ENCODE peak calls at places on chromosome 9, in nine cellular contexts. One of them, this sample, is unnamed.

GRCh38 chr9:19551124-19551929 is 142.5 kb downstream of the ACER2 start:
- DNase-seq in PC-9: no peak
- DNase-seq in MM.1S: peak
- DNase-seq in transverse colon: no peak
- DNase-seq in fibroblast of pulmonary artery: no peak
- DNase-seq in tibial nerve: no peak
- DNase-seq in breast epithelium: no peak
- DNase-seq in upper lobe of right lung: no peak
- DNase-seq in kidney: no peak
- DNase-seq in this sample: no peak

GRCh38 chr9:124398191-124398590 is 17.1 kb downstream of the PSMB7 start:
- DNase-seq in PC-9: no peak
- DNase-seq in MM.1S: no peak
- DNase-seq in transverse colon: no peak
- DNase-seq in fibroblast of pulmonary artery: no peak
- DNase-seq in tibial nerve: no peak
- DNase-seq in breast epithelium: no peak
- DNase-seq in upper lobe of right lung: no peak
- DNase-seq in kidney: no peak
- DNase-seq in this sample: no peak

GRCh38 chr9:126384926-126385325 is 58.3 kb downstream of the MVB12B start:
- DNase-seq in PC-9: no peak
- DNase-seq in MM.1S: no peak
- DNase-seq in transverse colon: no peak
- DNase-seq in fibroblast of pulmonary artery: no peak
- DNase-seq in tibial nerve: no peak
- DNase-seq in breast epithelium: no peak
- DNase-seq in upper lobe of right lung: no peak
- DNase-seq in kidney: no peak
- DNase-seq in this sample: no peak

GRCh38 chr9:137988701-137989100 is 111.1 kb downstream of the CACNA1B start:
- DNase-seq in PC-9: no peak
- DNase-seq in MM.1S: no peak
- DNase-seq in transverse colon: no peak
- DNase-seq in fibroblast of pulmonary artery: no peak
- DNase-seq in tibial nerve: no peak
- DNase-seq in breast epithelium: no peak
- DNase-seq in upper lobe of right lung: no peak
- DNase-seq in kidney: peak
- DNase-seq in this sample: peak

GRCh38 chr9:83034587-83034986 is 28.4 kb downstream of the RASEF start:
- DNase-seq in PC-9: no peak
- DNase-seq in MM.1S: no peak
- DNase-seq in transverse colon: no peak
- DNase-seq in fibroblast of pulmonary artery: no peak
- DNase-seq in tibial nerve: no peak
- DNase-seq in breast epithelium: no peak
- DNase-seq in upper lobe of right lung: no peak
- DNase-seq in kidney: no peak
- DNase-seq in this sample: no peak

GRCh38 chr9:17682684-17683083 is 103.8 kb downstream of the SH3GL2 start:
- DNase-seq in PC-9: no peak
- DNase-seq in MM.1S: peak
- DNase-seq in transverse colon: no peak
- DNase-seq in fibroblast of pulmonary artery: no peak
- DNase-seq in tibial nerve: no peak
- DNase-seq in breast epithelium: no peak
- DNase-seq in upper lobe of right lung: no peak
- DNase-seq in kidney: no peak
- DNase-seq in this sample: no peak

GRCh38 chr9:89274838-89275237 is 36.2 kb upstream of the CKS2 start:
- DNase-seq in PC-9: no peak
- DNase-seq in MM.1S: no peak
- DNase-seq in transverse colon: no peak
- DNase-seq in fibroblast of pulmonary artery: peak
- DNase-seq in tibial nerve: no peak
- DNase-seq in breast epithelium: no peak
- DNase-seq in upper lobe of right lung: no peak
- DNase-seq in kidney: no peak
- DNase-seq in this sample: no peak

GRCh38 chr9:138008081-138008841 is 130.7 kb downstream of the CACNA1B start:
- DNase-seq in PC-9: no peak
- DNase-seq in MM.1S: no peak
- DNase-seq in transverse colon: no peak
- DNase-seq in fibroblast of pulmonary artery: no peak
- DNase-seq in tibial nerve: no peak
- DNase-seq in breast epithelium: peak
- DNase-seq in upper lobe of right lung: peak
- DNase-seq in kidney: peak
- DNase-seq in this sample: peak

GRCh38 chr9:77011973-77012817 is 7.3 kb upstream of the FOXB2 start:
- DNase-seq in PC-9: no peak
- DNase-seq in MM.1S: peak
- DNase-seq in transverse colon: peak
- DNase-seq in fibroblast of pulmonary artery: peak
- DNase-seq in tibial nerve: peak
- DNase-seq in breast epithelium: peak
- DNase-seq in upper lobe of right lung: peak
- DNase-seq in kidney: no peak
- DNase-seq in this sample: no peak

GRCh38 chr9:119763260-119763659 is 394.0 kb upstream of the BRINP1 start:
- DNase-seq in PC-9: no peak
- DNase-seq in MM.1S: no peak
- DNase-seq in transverse colon: no peak
- DNase-seq in fibroblast of pulmonary artery: no peak
- DNase-seq in tibial nerve: no peak
- DNase-seq in breast epithelium: no peak
- DNase-seq in upper lobe of right lung: no peak
- DNase-seq in kidney: no peak
- DNase-seq in this sample: no peak

GRCh38 chr9:136160321-136160938 is 41.8 kb upstream of the TMEM250 start:
- DNase-seq in PC-9: no peak
- DNase-seq in MM.1S: no peak
- DNase-seq in transverse colon: no peak
- DNase-seq in fibroblast of pulmonary artery: no peak
- DNase-seq in tibial nerve: no peak
- DNase-seq in breast epithelium: no peak
- DNase-seq in upper lobe of right lung: no peak
- DNase-seq in kidney: peak
- DNase-seq in this sample: no peak

GRCh38 chr9:69122086-69122390 is 52.0 kb upstream of the TJP2 start:
- DNase-seq in PC-9: peak
- DNase-seq in MM.1S: peak
- DNase-seq in transverse colon: peak
- DNase-seq in fibroblast of pulmonary artery: peak
- DNase-seq in tibial nerve: peak
- DNase-seq in breast epithelium: peak
- DNase-seq in upper lobe of right lung: peak
- DNase-seq in kidney: peak
- DNase-seq in this sample: peak

GRCh38 chr9:7097785-7098420 is 340.1 kb downstream of the KDM4C start:
- DNase-seq in PC-9: no peak
- DNase-seq in MM.1S: no peak
- DNase-seq in transverse colon: no peak
- DNase-seq in fibroblast of pulmonary artery: peak
- DNase-seq in tibial nerve: no peak
- DNase-seq in breast epithelium: no peak
- DNase-seq in upper lobe of right lung: no peak
- DNase-seq in kidney: no peak
- DNase-seq in this sample: no peak

GRCh38 chr9:128078504-128079434 is 10.7 kb downstream of the SLC25A25 start:
- DNase-seq in PC-9: peak
- DNase-seq in MM.1S: peak
- DNase-seq in transverse colon: peak
- DNase-seq in fibroblast of pulmonary artery: peak
- DNase-seq in tibial nerve: no peak
- DNase-seq in breast epithelium: no peak
- DNase-seq in upper lobe of right lung: no peak
- DNase-seq in kidney: no peak
- DNase-seq in this sample: no peak

GRCh38 chr9:128082173-128082572 is 14.1 kb downstream of the SLC25A25 start:
- DNase-seq in PC-9: peak
- DNase-seq in MM.1S: peak
- DNase-seq in transverse colon: no peak
- DNase-seq in fibroblast of pulmonary artery: no peak
- DNase-seq in tibial nerve: no peak
- DNase-seq in breast epithelium: no peak
- DNase-seq in upper lobe of right lung: no peak
- DNase-seq in kidney: no peak
- DNase-seq in this sample: no peak

GRCh38 chr9:128081052-128081451 is 13.0 kb downstream of the SLC25A25 start:
- DNase-seq in PC-9: no peak
- DNase-seq in MM.1S: peak
- DNase-seq in transverse colon: no peak
- DNase-seq in fibroblast of pulmonary artery: peak
- DNase-seq in tibial nerve: no peak
- DNase-seq in breast epithelium: no peak
- DNase-seq in upper lobe of right lung: no peak
- DNase-seq in kidney: peak
- DNase-seq in this sample: no peak

GRCh38 chr9:128080218-128080617 is 12.2 kb downstream of the SLC25A25 start:
- DNase-seq in PC-9: no peak
- DNase-seq in MM.1S: no peak
- DNase-seq in transverse colon: no peak
- DNase-seq in fibroblast of pulmonary artery: no peak
- DNase-seq in tibial nerve: no peak
- DNase-seq in breast epithelium: no peak
- DNase-seq in upper lobe of right lung: no peak
- DNase-seq in kidney: no peak
- DNase-seq in this sample: no peak

GRCh38 chr9:128077847-128078503 is 9.9 kb downstream of the SLC25A25 start:
- DNase-seq in PC-9: no peak
- DNase-seq in MM.1S: peak
- DNase-seq in transverse colon: no peak
- DNase-seq in fibroblast of pulmonary artery: no peak
- DNase-seq in tibial nerve: no peak
- DNase-seq in breast epithelium: no peak
- DNase-seq in upper lobe of right lung: no peak
- DNase-seq in kidney: no peak
- DNase-seq in this sample: no peak
- H3K4me3 ChIP-seq in PC-9: no peak
- H3K4me3 ChIP-seq in MM.1S: peak
- H3K4me3 ChIP-seq in transverse colon: no peak
- H3K4me3 ChIP-seq in fibroblast of pulmonary artery: no peak
- H3K4me3 ChIP-seq in tibial nerve: no peak
- H3K4me3 ChIP-seq in breast epithelium: no peak
- H3K4me3 ChIP-seq in upper lobe of right lung: no peak
- H3K4me3 ChIP-seq in kidney: no peak
- H3K4me3 ChIP-seq in this sample: no peak

GRCh38 chr9:2065704-2066103 is 50.6 kb downstream of the SMARCA2 start:
- DNase-seq in PC-9: no peak
- DNase-seq in MM.1S: no peak
- DNase-seq in transverse colon: no peak
- DNase-seq in fibroblast of pulmonary artery: no peak
- DNase-seq in tibial nerve: no peak
- DNase-seq in breast epithelium: no peak
- DNase-seq in upper lobe of right lung: no peak
- DNase-seq in kidney: no peak
- DNase-seq in this sample: no peak

GRCh38 chr9:2066312-2067273 is 51.4 kb downstream of the SMARCA2 start:
- DNase-seq in PC-9: no peak
- DNase-seq in MM.1S: no peak
- DNase-seq in transverse colon: no peak
- DNase-seq in fibroblast of pulmonary artery: peak
- DNase-seq in tibial nerve: no peak
- DNase-seq in breast epithelium: no peak
- DNase-seq in upper lobe of right lung: no peak
- DNase-seq in kidney: no peak
- DNase-seq in this sample: no peak
- TF ChIP-seq CTCF in PC-9: no peak
- TF ChIP-seq CTCF in MM.1S: peak
- TF ChIP-seq CTCF in transverse colon: no peak
- TF ChIP-seq CTCF in fibroblast of pulmonary artery: no peak
- TF ChIP-seq CTCF in tibial nerve: peak
- TF ChIP-seq CTCF in breast epithelium: no peak
- TF ChIP-seq CTCF in upper lobe of right lung: peak
- TF ChIP-seq CTCF in kidney: no peak
- TF ChIP-seq CTCF in this sample: no peak

DNA sequence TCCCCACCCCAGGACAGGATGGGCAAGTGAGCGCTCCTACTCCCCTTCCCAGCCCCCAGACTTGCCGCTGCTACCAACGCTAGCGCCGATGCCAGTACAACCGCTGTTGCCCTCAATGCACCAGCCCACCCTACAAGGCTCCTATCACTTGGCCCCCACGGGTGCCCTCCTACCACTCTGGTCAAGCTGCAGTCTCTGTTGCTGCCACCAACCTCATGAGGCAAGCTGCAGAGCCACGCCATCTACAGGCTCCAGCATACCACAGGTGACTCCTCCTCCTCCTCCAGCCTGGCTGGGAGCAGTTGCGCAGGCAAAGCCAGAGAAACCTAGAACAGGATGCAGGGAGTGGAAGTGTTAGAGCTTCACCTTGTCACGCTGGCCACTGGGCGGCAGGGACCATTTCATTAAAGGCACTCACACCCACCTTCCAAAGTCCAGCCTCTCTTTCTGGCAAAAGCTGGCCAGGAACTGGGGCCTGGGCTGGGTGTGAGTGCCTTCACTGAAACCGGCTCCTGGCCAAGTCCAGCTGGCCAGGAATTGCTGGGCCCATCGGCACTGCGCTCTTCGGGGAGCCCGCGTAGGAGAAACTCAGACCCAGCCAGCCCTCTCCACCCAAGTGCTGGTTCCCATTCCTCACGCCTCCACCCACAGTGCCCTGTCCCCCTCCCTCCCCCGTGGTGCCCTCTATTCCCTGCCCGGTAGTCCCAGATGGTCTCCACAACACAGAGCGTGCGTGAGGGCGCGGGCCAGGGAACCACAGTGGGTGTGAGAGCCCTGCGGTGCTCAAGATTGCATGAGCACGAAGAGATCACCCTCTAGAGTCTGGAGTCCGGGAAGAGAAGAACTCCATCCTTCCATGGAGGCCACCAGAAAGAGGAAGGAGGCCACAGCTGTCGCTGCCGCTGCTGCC is 1.6 kb upstream of the PCAT7 start:
- DNase-seq in PC-9: peak
- DNase-seq in MM.1S: no peak
- DNase-seq in transverse colon: peak
- DNase-seq in fibroblast of pulmonary artery: no peak
- DNase-seq in tibial nerve: no peak
- DNase-seq in breast epithelium: no peak
- DNase-seq in upper lobe of right lung: no peak
- DNase-seq in kidney: no peak
- DNase-seq in this sample: no peak
- H3K4me3 ChIP-seq in PC-9: peak
- H3K4me3 ChIP-seq in MM.1S: no peak
- H3K4me3 ChIP-seq in transverse colon: peak
- H3K4me3 ChIP-seq in fibroblast of pulmonary artery: no peak
- H3K4me3 ChIP-seq in tibial nerve: no peak
- H3K4me3 ChIP-seq in breast epithelium: no peak
- H3K4me3 ChIP-seq in upper lobe of right lung: no peak
- H3K4me3 ChIP-seq in kidney: no peak
- H3K4me3 ChIP-seq in this sample: no peak

DNA sequence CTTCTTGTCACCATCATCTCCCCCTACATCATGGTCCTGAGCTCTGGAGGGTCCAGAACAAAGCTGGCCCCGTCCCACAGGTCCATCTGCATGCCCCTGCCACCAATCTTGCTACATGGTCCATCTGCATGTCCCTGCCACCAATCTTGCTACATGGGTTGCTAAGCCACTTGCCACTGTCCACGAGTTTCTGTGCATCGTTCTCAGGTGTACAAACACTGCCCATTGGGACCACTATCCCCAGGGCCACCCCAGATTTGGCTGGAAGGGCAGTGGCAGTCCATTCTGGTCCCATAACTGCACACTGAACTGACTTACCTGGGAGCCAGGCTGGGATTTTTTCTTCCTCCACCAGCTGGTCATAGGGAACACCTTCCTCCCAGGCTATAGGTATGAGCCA is 8.0 kb upstream of the LAMC3 start:
- DNase-seq in PC-9: no peak
- DNase-seq in MM.1S: no peak
- DNase-seq in transverse colon: no peak
- DNase-seq in fibroblast of pulmonary artery: no peak
- DNase-seq in tibial nerve: no peak
- DNase-seq in breast epithelium: no peak
- DNase-seq in upper lobe of right lung: no peak
- DNase-seq in kidney: no peak
- DNase-seq in this sample: no peak
- TF ChIP-seq CTCF in PC-9: no peak
- TF ChIP-seq CTCF in MM.1S: no peak
- TF ChIP-seq CTCF in transverse colon: no peak
- TF ChIP-seq CTCF in fibroblast of pulmonary artery: no peak
- TF ChIP-seq CTCF in tibial nerve: no peak
- TF ChIP-seq CTCF in breast epithelium: no peak
- TF ChIP-seq CTCF in upper lobe of right lung: no peak
- TF ChIP-seq CTCF in kidney: no peak
- TF ChIP-seq CTCF in this sample: no peak